ENCODE peak calls at places on chromosomes 12 and 14, in four cellular contexts. O, Q, I and L are unnamed samples.

GRCh38 chr12:88683628-88684027 is 103.4 kb upstream of the KITLG start:
- DNase-seq in O (no peak), Q (no peak), I (no peak), L (no peak)

GRCh38 chr14:88592016-88592415 is 29.2 kb downstream of the ZC3H14 start:
- DNase-seq in O (no peak), Q (no peak), I (no peak), L (no peak)

GRCh38 chr14:101405171-101405883 is 156.0 kb upstream of the DIO3 start:
- DNase-seq in O (no peak), Q (no peak), I (no peak), L (no peak)

GRCh38 chr12:78562358-78563205 is 302.0 kb upstream of the SYT1 start:
- DNase-seq in O (no peak), Q (peak), I (no peak), L (no peak)

GRCh38 chr12:94134226-94134795 is 14.1 kb upstream of the PLXNC1 start:
- DNase-seq in O (peak), Q (peak), I (no peak), L (peak)

GRCh38 chr12:56724660-56724988 is 475 bp downstream of the NACA start:
- DNase-seq in O (no peak), Q (no peak), I (no peak), L (no peak)

GRCh38 chr12:54413284-54414190 is 5.5 kb downstream of the ITGA5 start:
- DNase-seq in O (peak), Q (no peak), I (peak), L (peak)

GRCh38 chr14:96501383-96501745 is 818 bp upstream of the PAPOLA start:
- DNase-seq in O (no peak), Q (no peak), I (no peak), L (peak)

GRCh38 chr12:125186471-125187147 is 121.4 kb downstream of the AACS start:
- DNase-seq in O (no peak), Q (peak), I (no peak), L (no peak)

GRCh38 chr14:63542231-63542999 is 762 bp downstream of the PPP2R5E start:
- DNase-seq in O (no peak), Q (peak), I (no peak), L (peak)

DNA sequence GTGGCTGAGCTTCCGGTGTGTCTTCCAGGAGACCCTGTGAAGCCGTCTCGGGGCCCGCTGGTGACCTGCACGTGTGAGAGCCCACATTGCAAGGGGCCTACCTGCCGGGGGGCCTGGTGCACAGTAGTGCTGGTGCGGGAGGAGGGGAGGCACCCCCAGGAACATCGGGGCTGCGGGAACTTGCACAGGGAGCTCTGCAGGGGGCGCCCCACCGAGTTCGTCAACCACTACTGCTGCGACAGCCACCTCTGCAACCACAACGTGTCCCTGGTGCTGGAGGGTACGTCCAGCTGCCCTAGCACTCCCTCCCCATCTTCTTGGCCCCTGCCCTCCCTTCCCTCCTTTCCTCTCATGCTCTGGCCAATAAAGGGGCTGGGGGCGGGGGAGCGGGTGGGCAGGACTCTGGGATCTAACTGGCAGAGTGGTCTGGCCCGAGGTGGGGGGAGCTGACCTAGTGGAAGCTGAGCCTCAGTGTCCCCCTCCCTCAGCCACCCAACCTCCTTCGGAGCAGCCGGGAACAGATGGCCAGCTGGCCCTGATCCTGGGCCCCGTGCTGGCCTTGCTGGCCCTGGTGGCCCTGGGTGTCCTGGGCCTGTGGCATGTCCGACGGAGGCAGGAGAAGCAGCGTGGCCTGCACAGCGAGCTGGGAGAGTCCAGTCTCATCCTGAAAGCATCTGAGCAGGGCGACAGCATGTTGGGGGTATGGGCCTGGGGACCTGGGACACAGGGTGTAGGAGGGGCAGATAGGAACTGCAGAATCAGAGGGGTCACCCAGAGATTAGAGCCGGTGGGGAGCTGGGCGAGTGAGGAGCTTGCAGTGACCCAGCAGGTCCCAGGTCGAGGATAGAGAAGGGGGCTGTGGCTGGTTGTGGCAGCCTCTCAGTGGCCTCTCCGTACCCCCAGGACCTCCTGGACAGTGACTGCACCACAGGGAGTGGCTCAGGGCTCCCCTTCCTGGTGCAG is 6.0 kb downstream of the ACVRL1 start:
- DNase-seq in O (no peak), Q (no peak), I (peak), L (no peak)
- TF ChIP-seq CTCF in O (no peak), Q (no peak), I (peak), L (no peak)

GRCh38 chr14:60642790-60643397 is 6.4 kb downstream of the SIX1 start:
- DNase-seq in O (peak), Q (no peak), I (no peak), L (no peak)

GRCh38 chr14:60641722-60642269 is 7.5 kb downstream of the SIX1 start:
- DNase-seq in O (no peak), Q (no peak), I (no peak), L (no peak)

GRCh38 chr14:60642270-60642789 is 6.9 kb downstream of the SIX1 start:
- DNase-seq in O (peak), Q (no peak), I (no peak), L (no peak)

GRCh38 chr14:60645191-60645590 is 4.1 kb downstream of the SIX1 start:
- DNase-seq in O (no peak), Q (no peak), I (no peak), L (no peak)

DNA sequence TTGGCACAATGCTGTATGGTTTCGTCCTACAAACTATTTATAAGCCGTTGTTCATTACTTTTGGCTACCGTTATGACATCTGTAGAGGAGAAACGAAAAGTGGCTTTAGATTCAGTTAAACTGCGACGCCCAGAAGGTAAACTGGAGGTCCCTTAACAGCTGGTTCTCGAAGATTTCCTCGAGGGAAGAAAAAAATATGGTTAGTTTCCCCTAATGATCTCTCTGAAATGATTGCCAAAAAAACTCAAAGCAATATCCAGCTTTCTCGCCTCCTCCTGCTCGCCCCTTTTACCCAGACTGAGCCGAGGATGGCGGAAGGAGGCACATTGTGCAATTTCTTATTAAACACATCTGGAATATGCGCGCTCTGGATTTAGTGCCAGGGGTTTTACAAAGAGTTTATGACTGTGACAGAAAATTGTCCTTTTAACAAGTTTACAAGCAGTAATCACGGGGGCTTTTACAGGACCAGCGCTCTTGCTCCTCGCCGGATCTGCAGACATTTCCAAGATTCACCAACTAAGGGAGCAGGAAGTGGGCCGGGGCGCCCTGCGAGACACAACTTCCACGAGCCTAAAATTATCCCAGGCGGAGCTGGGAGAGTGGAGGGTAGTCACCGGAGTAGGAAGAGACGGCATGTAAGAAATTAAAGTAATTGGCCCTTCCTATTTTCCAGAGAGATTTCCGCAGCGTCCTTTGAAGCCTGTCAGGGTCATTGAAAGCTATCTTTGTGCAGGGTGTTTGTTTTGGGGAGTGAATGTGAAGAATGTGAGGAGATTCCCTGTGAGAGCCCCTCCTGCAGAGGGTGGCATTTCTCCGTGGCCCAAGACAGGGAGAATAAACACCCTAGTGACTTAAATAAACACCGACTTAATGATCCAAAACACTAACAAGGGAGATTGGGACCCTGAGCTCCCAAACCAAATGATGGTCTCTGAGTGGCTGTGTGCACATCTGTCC is 5.6 kb downstream of the SIX1 start:
- DNase-seq in O (no peak), Q (no peak), I (no peak), L (no peak)
- TF ChIP-seq CTCF in O (no peak), Q (no peak), I (no peak), L (no peak)

DNA sequence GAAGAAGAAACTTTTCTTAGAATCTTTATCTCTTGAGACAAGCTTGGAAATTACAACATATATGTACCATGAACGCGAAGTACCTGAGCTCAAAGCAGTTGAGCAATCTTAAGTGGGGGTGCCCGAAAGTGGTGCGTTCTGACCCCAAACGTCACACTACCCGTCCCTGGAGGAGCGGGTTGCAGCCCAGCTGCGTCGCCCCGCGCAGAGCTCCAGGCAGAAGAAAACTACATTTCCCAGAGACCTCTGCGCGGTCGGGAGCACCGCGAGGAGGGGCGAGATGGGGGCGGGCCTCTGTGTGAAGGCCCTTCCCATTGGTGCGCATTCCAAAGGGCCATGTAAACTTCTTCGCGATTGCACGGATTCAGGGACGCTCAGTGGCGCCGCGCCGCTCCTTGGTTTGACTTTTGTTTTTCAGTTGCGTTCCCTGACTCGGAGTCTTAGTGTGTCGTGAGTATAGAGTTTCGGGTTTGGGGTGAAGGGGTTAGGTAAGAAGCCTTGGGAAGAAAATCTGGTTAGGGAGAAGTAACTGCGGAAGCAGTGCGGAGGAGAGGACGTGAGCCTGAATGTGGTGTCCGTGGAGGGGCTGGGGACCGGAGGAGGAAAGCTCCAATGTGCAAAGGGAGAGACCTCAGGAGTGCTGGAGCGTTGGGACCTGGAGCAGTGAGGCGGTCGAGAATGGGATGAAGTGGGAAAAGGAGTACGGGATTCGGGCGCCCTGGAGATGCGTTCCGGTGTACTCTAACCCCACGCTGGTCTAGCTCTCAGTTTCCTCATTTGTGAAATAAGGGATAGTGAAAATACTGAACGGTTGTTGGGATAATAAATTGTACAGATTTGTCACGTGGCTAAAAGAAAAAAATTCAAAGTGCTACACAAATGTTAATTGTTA is at the start of gene CCDC77:
- DNase-seq in O (peak), Q (peak), I (peak), L (peak)
- TF ChIP-seq CTCF in O (peak), Q (peak), I (peak), L (no peak)

GRCh38 chr12:6703631-6704030 is 3.0 kb upstream of the PIANP start:
- DNase-seq in O (no peak), Q (no peak), I (no peak), L (peak)
- TF ChIP-seq CTCF in O (no peak), Q (no peak), I (no peak), L (no peak)

GRCh38 chr12:106573239-106573638 is 9.6 kb upstream of the RFX4 start:
- DNase-seq in O (no peak), Q (no peak), I (no peak), L (no peak)

GRCh38 chr12:106582264-106582591 is 576 bp upstream of the RFX4 start:
- DNase-seq in O (no peak), Q (no peak), I (no peak), L (no peak)

GRCh38 chr12:106580671-106581508 is 1.9 kb upstream of the RFX4 start:
- DNase-seq in O (no peak), Q (no peak), I (no peak), L (no peak)

GRCh38 chr12:106581543-106582263 is 1.1 kb upstream of the RFX4 start:
- DNase-seq in O (no peak), Q (no peak), I (no peak), L (peak)

DNA sequence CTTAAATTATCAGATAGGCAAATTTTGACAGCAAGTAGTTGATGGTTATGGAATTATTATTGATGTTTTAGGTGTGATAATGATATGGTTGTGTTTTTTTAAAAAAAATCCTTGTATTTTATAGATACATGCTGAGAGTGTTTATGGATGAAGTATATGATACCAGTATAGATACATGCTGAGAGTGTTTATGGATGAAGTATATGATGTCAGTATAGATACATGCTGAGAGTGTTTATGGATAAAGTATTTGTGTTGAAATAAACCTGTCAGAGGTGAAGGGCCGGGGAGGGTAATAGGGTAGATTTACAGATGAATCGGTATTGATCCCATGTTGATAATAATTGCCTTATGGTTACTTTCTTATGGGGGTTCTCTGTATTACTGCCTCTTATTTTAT is 6.0 kb upstream of the RFX4 start:
- DNase-seq in O (no peak), Q (no peak), I (no peak), L (no peak)
- TF ChIP-seq CTCF in O (no peak), Q (no peak), I (no peak), L (no peak)

GRCh38 chr12:97312570-97313135 is 150.0 kb upstream of the RMST start:
- DNase-seq in O (no peak), Q (no peak), I (no peak), L (no peak)
- TF ChIP-seq CTCF in O (no peak), Q (no peak), I (no peak), L (no peak)

DNA sequence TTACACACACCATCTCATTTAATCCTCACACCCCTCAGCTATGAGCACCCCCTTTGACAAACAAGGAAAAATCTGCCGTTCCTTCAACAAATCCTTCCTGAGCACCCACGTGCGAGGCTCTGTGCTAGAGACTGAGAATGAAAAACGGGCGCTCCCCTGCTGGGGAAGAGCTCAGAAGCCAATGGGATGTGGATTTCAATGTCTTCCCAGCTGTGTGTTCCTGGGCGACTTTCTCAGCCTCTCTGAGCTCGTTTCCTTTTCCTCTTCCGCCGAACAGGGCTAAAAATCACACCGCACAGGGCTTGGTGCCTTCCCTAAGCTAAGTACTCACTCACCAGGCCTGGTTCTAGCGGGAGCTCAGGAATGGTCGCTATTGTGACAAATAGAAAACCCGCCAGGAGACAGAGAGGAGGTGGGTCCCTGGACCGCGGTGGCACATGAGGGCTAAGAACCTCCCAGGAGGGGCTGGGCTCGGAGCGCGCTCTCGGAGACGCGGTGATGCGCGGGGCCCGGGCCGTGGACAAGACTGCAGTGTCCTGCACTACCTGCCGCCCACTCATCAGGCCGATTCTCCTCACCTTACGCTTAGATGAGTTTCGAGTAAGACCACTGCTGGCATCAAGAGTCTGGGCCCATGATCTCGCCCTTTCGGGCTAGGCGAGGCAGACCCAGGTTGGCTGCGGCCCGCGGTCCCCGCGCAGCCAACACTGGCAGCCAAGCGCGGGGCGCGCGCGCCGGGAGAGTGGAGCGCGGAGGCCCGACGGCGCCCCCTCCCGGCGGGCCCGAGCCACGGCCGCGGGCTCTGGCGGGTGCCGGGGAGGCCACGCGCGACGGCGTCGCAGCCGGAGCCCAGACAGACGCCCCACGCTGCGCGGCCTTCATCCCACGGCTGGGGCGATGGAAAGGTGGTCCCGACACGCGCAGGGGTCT is 17.0 kb downstream of the ZDHHC22 start:
- DNase-seq in O (peak), Q (peak), I (peak), L (peak)
- TF ChIP-seq CTCF in O (peak), Q (peak), I (peak), L (peak)

GRCh38 chr12:4387607-4388006 is 8.1 kb upstream of the FGF23 start:
- DNase-seq in O (no peak), Q (no peak), I (no peak), L (no peak)

GRCh38 chr12:4380332-4380731 is 820 bp upstream of the FGF23 start:
- DNase-seq in O (no peak), Q (no peak), I (no peak), L (no peak)

GRCh38 chr12:4379410-4379809 is at the start of gene FGF23:
- DNase-seq in O (no peak), Q (peak), I (no peak), L (no peak)

GRCh38 chr12:4386756-4387155 is 7.2 kb upstream of the FGF23 start:
- DNase-seq in O (no peak), Q (no peak), I (no peak), L (no peak)

GRCh38 chr12:4383304-4383865 is 3.9 kb upstream of the FGF23 start:
- DNase-seq in O (no peak), Q (no peak), I (no peak), L (peak)
- TF ChIP-seq CTCF in O (no peak), Q (no peak), I (no peak), L (no peak)